ENCODE peak calls at places on chromosomes 7 and 10, in six cellular contexts. One of them, this sample, is unnamed.

GRCh38 chr10:110764378-110764777 is 107.3 kb upstream of the PDCD4 start:
- DNase-seq in upper lobe of right lung: no peak
- DNase-seq in T47D: no peak
- DNase-seq in GM03348: peak
- DNase-seq in stromal cell of bone marrow: no peak
- DNase-seq in non-pigmented ciliary epithelial cell: no peak
- DNase-seq in this sample: peak

GRCh38 chr10:64211466-64211865 is 690.3 kb downstream of the REEP3 start:
- DNase-seq in upper lobe of right lung: no peak
- DNase-seq in T47D: no peak
- DNase-seq in GM03348: no peak
- DNase-seq in stromal cell of bone marrow: no peak
- DNase-seq in non-pigmented ciliary epithelial cell: no peak
- DNase-seq in this sample: no peak

GRCh38 chr7:100588438-100588837 is 2.3 kb downstream of the FBXO24 start:
- DNase-seq in upper lobe of right lung: no peak
- DNase-seq in T47D: no peak
- DNase-seq in GM03348: no peak
- DNase-seq in stromal cell of bone marrow: no peak
- DNase-seq in non-pigmented ciliary epithelial cell: no peak
- DNase-seq in this sample: no peak

GRCh38 chr7:25173184-25173583 is 48.1 kb upstream of the CYCS start:
- DNase-seq in upper lobe of right lung: no peak
- DNase-seq in T47D: no peak
- DNase-seq in GM03348: no peak
- DNase-seq in stromal cell of bone marrow: no peak
- DNase-seq in non-pigmented ciliary epithelial cell: no peak
- DNase-seq in this sample: no peak

GRCh38 chr10:128694532-128694931 is 568.3 kb upstream of the MKI67 start:
- DNase-seq in upper lobe of right lung: no peak
- DNase-seq in T47D: no peak
- DNase-seq in GM03348: no peak
- DNase-seq in stromal cell of bone marrow: no peak
- DNase-seq in non-pigmented ciliary epithelial cell: no peak
- DNase-seq in this sample: no peak

GRCh38 chr10:83925133-83925532 is 214.2 kb upstream of the GHITM start:
- DNase-seq in upper lobe of right lung: no peak
- DNase-seq in T47D: no peak
- DNase-seq in GM03348: no peak
- DNase-seq in stromal cell of bone marrow: no peak
- DNase-seq in non-pigmented ciliary epithelial cell: no peak
- DNase-seq in this sample: no peak

GRCh38 chr7:135670179-135670578 is 7.9 kb downstream of the STMP1 start:
- DNase-seq in upper lobe of right lung: no peak
- DNase-seq in T47D: no peak
- DNase-seq in GM03348: peak
- DNase-seq in stromal cell of bone marrow: peak
- DNase-seq in non-pigmented ciliary epithelial cell: no peak
- DNase-seq in this sample: no peak

GRCh38 chr7:124397134-124397533 is 364.3 kb upstream of the TMEM229A start:
- DNase-seq in upper lobe of right lung: no peak
- DNase-seq in T47D: no peak
- DNase-seq in GM03348: no peak
- DNase-seq in stromal cell of bone marrow: no peak
- DNase-seq in non-pigmented ciliary epithelial cell: no peak
- DNase-seq in this sample: no peak

GRCh38 chr10:45420453-45421192 is 46.6 kb downstream of the ALOX5 start:
- DNase-seq in upper lobe of right lung: peak
- DNase-seq in T47D: peak
- DNase-seq in GM03348: peak
- DNase-seq in stromal cell of bone marrow: no peak
- DNase-seq in non-pigmented ciliary epithelial cell: peak
- DNase-seq in this sample: no peak

GRCh38 chr10:103100620-103101019 is 92.5 kb downstream of the NT5C2 start:
- DNase-seq in upper lobe of right lung: no peak
- DNase-seq in T47D: no peak
- DNase-seq in GM03348: no peak
- DNase-seq in stromal cell of bone marrow: no peak
- DNase-seq in non-pigmented ciliary epithelial cell: no peak
- DNase-seq in this sample: no peak

GRCh38 chr7:151051108-151051507 is 2.8 kb downstream of the ASIC3 start:
- DNase-seq in upper lobe of right lung: peak
- DNase-seq in T47D: no peak
- DNase-seq in GM03348: peak
- DNase-seq in stromal cell of bone marrow: no peak
- DNase-seq in non-pigmented ciliary epithelial cell: no peak
- DNase-seq in this sample: no peak

GRCh38 chr7:151539055-151539714 is 19.5 kb upstream of the RHEB start:
- DNase-seq in upper lobe of right lung: no peak
- DNase-seq in T47D: peak
- DNase-seq in GM03348: no peak
- DNase-seq in stromal cell of bone marrow: no peak
- DNase-seq in non-pigmented ciliary epithelial cell: no peak
- DNase-seq in this sample: no peak

GRCh38 chr7:50857804-50858203 is 75.1 kb upstream of the GRB10 start:
- DNase-seq in upper lobe of right lung: no peak
- DNase-seq in T47D: no peak
- DNase-seq in GM03348: no peak
- DNase-seq in stromal cell of bone marrow: no peak
- DNase-seq in non-pigmented ciliary epithelial cell: no peak
- DNase-seq in this sample: no peak

GRCh38 chr10:65194131-65194530 is 1672.9 kb downstream of the REEP3 start:
- DNase-seq in upper lobe of right lung: no peak
- DNase-seq in T47D: no peak
- DNase-seq in GM03348: no peak
- DNase-seq in stromal cell of bone marrow: no peak
- DNase-seq in non-pigmented ciliary epithelial cell: peak
- DNase-seq in this sample: no peak

GRCh38 chr7:73669316-73669715 is 1.7 kb downstream of the VPS37D start:
- DNase-seq in upper lobe of right lung: no peak
- DNase-seq in T47D: no peak
- DNase-seq in GM03348: no peak
- DNase-seq in stromal cell of bone marrow: no peak
- DNase-seq in non-pigmented ciliary epithelial cell: no peak
- DNase-seq in this sample: no peak

GRCh38 chr10:35739998-35740397 is 97.9 kb upstream of the FZD8 start:
- DNase-seq in upper lobe of right lung: no peak
- DNase-seq in T47D: no peak
- DNase-seq in GM03348: peak
- DNase-seq in stromal cell of bone marrow: peak
- DNase-seq in non-pigmented ciliary epithelial cell: peak
- DNase-seq in this sample: no peak

GRCh38 chr7:50534690-50535290 is 30.4 kb downstream of the DDC start:
- DNase-seq in upper lobe of right lung: no peak
- DNase-seq in T47D: peak
- DNase-seq in GM03348: peak
- DNase-seq in stromal cell of bone marrow: peak
- DNase-seq in non-pigmented ciliary epithelial cell: peak
- DNase-seq in this sample: peak

GRCh38 chr7:154677454-154677853 is 325.5 kb downstream of the PAXIP1 start:
- DNase-seq in upper lobe of right lung: no peak
- DNase-seq in T47D: no peak
- DNase-seq in GM03348: no peak
- DNase-seq in stromal cell of bone marrow: no peak
- DNase-seq in non-pigmented ciliary epithelial cell: no peak
- DNase-seq in this sample: no peak

GRCh38 chr7:6443372-6443941 is 4.3 kb downstream of the DAGLB start:
- DNase-seq in upper lobe of right lung: no peak
- DNase-seq in T47D: no peak
- DNase-seq in GM03348: peak
- DNase-seq in stromal cell of bone marrow: peak
- DNase-seq in non-pigmented ciliary epithelial cell: peak
- DNase-seq in this sample: no peak

This sample was measured in cardiac septum.